ENCODE peak calls at places on chromosomes 1 and 21, in six cellular contexts. U is T-helper 17 cell; M is PC-9; T is neuronal stem cell; D is naive thymus-derived CD4-positive, alpha-beta T cell; P is right cardiac atrium. O is an unnamed sample.

GRCh38 chr1:229822026-229822425 is 196.0 kb downstream of the URB2 start:
- DNase-seq in U (no peak), M (no peak), T (no peak), D (no peak), P (no peak), O (no peak)

GRCh38 chr1:154951901-154952657 is 3.8 kb downstream of the PBXIP1 start:
- DNase-seq in U (peak; percentile 64), M (no peak), T (no peak), D (peak; percentile 68), P (peak; percentile 39), O (no peak)

GRCh38 chr1:200354243-200354642 is 55.6 kb downstream of the ZNF281 start:
- DNase-seq in U (no peak), M (no peak), T (no peak), D (no peak), P (no peak), O (no peak)

GRCh38 chr1:113811353-113811887 is 856 bp downstream of the RSBN1 start:
- DNase-seq in U (no peak), M (no peak), T (peak; percentile 44), D (peak; percentile 25), P (no peak), O (peak; percentile 40)

GRCh38 chr1:18632711-18633427 is 2.2 kb downstream of the PAX7 start:
- DNase-seq in U (no peak), M (no peak), T (no peak), D (no peak), P (no peak), O (no peak)

GRCh38 chr1:44808063-44808937 is at the start of gene BTBD19:
- DNase-seq in U (peak; percentile 57), M (peak; percentile 54), T (no peak), D (no peak), P (peak; percentile 96), O (no peak)

GRCh38 chr1:234125283-234125682 is 220.8 kb downstream of the SLC35F3 start:
- DNase-seq in U (no peak), M (peak; percentile 26), T (peak; percentile 57), D (no peak), P (no peak), O (peak; percentile 78)

GRCh38 chr1:1116701-1117468 is 996 bp upstream of the C1orf159 start:
- DNase-seq in U (no peak), M (no peak), T (peak; percentile 26), D (no peak), P (no peak), O (no peak)

GRCh38 chr1:156601892-156602291 is 613 bp upstream of the GPATCH4 start:
- DNase-seq in U (no peak), M (no peak), T (no peak), D (no peak), P (no peak), O (no peak)

GRCh38 chr1:8825985-8826481 is 8.6 kb upstream of the RERE start:
- DNase-seq in U (no peak), M (no peak), T (no peak), D (no peak), P (peak; percentile 61), O (no peak)

GRCh38 chr1:219805191-219805590 is 123.2 kb downstream of the SLC30A10 start:
- DNase-seq in U (no peak), M (no peak), T (no peak), D (no peak), P (no peak), O (no peak)

GRCh38 chr1:5239911-5240310 is 585.5 kb downstream of the AJAP1 start:
- DNase-seq in U (no peak), M (no peak), T (no peak), D (no peak), P (no peak), O (no peak)

GRCh38 chr1:84693009-84693408 is 2.7 kb upstream of the SSX2IP start:
- DNase-seq in U (no peak), M (no peak), T (no peak), D (peak; percentile 38), P (no peak), O (peak; percentile 24)

GRCh38 chr1:165109013-165109412 is 247.5 kb downstream of the LMX1A start:
- DNase-seq in U (no peak), M (no peak), T (no peak), D (no peak), P (no peak), O (no peak)

GRCh38 chr21:45868086-45868485 is 113.5 kb upstream of the COL6A1 start:
- DNase-seq in U (no peak), M (no peak), T (no peak), D (no peak), P (no peak), O (peak; percentile 42)

GRCh38 chr1:28087614-28088167 is 719 bp downstream of the EYA3 start:
- DNase-seq in U (no peak), M (peak; percentile 23), T (no peak), D (peak; percentile 4), P (no peak), O (peak; percentile 24)

GRCh38 chr1:201353186-201353940 is 24.1 kb downstream of the TNNT2 start:
- DNase-seq in U (no peak), M (peak; percentile 65), T (no peak), D (no peak), P (peak; percentile 50), O (no peak)

GRCh38 chr1:26044971-26045711 is 777 bp downstream of the SLC30A2 start:
- DNase-seq in U (no peak), M (no peak), T (no peak), D (no peak), P (no peak), O (no peak)

GRCh38 chr1:181023265-181024057 is 791 bp upstream of the STX6 start:
- DNase-seq in U (no peak), M (no peak), T (no peak), D (no peak), P (no peak), O (no peak)

GRCh38 chr1:204417231-204417997 is 5.8 kb upstream of the PPP1R15B start:
- DNase-seq in U (no peak), M (peak; percentile 77), T (no peak), D (no peak), P (no peak), O (no peak)

GRCh38 chr1:15005116-15005515 is 148.4 kb upstream of the TMEM51 start:
- DNase-seq in U (no peak), M (no peak), T (no peak), D (no peak), P (no peak), O (no peak)

GRCh38 chr1:20729990-20730689 is 2.4 kb downstream of the SH2D5 start:
- DNase-seq in U (no peak), M (no peak), T (no peak), D (no peak), P (no peak), O (no peak)

GRCh38 chr1:222171005-222171404 is 376.9 kb downstream of the HHIPL2 start:
- DNase-seq in U (no peak), M (peak; percentile 3), T (no peak), D (no peak), P (no peak), O (no peak)

DNA sequence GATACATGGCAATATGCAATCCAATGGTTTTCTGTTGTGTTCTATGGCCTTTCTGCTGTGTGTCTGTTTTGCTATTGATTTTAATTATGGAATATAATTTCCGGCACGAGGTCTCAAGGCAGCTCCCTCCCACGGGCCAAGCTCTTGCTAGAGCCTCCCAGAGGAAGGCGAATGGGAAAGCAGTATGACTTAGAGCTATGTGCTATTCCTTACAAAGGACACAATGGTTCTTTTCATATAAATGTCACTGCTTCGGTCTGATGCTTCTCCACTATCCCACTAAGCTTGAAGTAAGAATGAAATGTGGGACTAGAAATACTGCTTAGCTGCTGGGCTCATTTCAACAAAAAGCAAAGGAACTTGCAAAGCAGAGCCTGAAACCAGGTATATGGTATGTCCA is 322.2 kb upstream of the BEND5 start:
- DNase-seq in U (no peak), M (no peak), T (no peak), D (no peak), P (no peak), O (no peak)
- H3K9me3 ChIP-seq in U (no peaks in the 10 kb centered on the region), M (no peaks in the 10 kb centered on the region), T (no peaks in the 10 kb centered on the region), D (no peaks in the 10 kb centered on the region), P (no peaks in the 10 kb centered on the region), O (no peaks in the 10 kb centered on the region)

GRCh38 chr1:239186487-239186886 is 199.9 kb upstream of the CHRM3 start:
- DNase-seq in U (no peak), M (no peak), T (no peak), D (no peak), P (no peak), O (no peak)
- H3K9me3 ChIP-seq in U (no peaks in the 10 kb centered on the region), M (no peaks in the 10 kb centered on the region), T (no peaks in the 10 kb centered on the region), D (no peaks in the 10 kb centered on the region), P (no peaks in the 10 kb centered on the region), O (no peaks in the 10 kb centered on the region)

GRCh38 chr1:94607398-94607797 is 65.8 kb upstream of the F3 start:
- DNase-seq in U (no peak), M (no peak), T (no peak), D (no peak), P (no peak), O (no peak)

GRCh38 chr1:94608142-94608851 is 66.7 kb upstream of the F3 start:
- DNase-seq in U (no peak), M (no peak), T (no peak), D (no peak), P (no peak), O (no peak)

GRCh38 chr1:94609619-94610018 is 68.1 kb upstream of the F3 start:
- DNase-seq in U (no peak), M (no peak), T (no peak), D (no peak), P (no peak), O (no peak)

GRCh38 chr1:94606471-94606870 is 64.9 kb upstream of the F3 start:
- DNase-seq in U (no peak), M (no peak), T (no peak), D (no peak), P (no peak), O (no peak)

DNA sequence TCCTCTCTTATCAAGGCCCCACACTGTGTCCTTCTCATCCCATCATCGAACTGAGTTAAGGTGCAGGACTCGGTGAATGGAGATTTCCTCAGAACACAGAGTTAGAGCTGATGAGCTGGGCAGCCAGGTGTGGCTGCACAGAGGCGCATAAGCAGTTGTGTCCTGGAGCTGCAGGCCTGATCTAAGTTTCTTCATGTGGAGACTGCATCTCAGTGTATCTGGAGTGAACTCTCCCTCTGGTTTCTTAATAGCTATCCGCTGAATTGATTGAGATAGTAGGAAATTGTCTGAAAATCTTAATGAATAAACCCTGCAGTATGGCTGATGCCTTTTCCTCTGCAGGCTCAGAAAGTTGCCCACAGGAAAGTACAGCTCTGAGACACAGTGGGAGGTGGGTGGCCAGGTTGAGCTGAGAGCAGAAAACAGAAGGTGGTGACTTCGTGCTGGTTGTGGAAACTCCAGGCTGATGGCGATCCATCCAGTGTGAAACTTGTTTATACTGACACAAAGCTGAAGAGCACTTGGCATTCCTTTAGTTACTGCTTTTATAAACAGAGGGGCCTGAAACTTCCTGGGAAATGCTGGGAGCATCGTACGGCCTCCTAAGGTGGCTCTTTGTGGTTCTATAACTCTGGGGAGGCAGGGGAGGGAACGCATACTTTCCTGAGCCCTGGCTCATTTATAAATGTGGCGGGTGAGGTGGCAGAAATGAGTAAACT is 67.5 kb upstream of the F3 start:
- DNase-seq in U (no peak), M (no peak), T (no peak), D (no peak), P (no peak), O (no peak)
- H3K9me3 ChIP-seq in U (no peaks in the 10 kb centered on the region), M (no peaks in the 10 kb centered on the region), T (no peaks in the 10 kb centered on the region), D (no peaks in the 10 kb centered on the region), P (no peaks in the 10 kb centered on the region), O (no peaks in the 10 kb centered on the region)

DNA sequence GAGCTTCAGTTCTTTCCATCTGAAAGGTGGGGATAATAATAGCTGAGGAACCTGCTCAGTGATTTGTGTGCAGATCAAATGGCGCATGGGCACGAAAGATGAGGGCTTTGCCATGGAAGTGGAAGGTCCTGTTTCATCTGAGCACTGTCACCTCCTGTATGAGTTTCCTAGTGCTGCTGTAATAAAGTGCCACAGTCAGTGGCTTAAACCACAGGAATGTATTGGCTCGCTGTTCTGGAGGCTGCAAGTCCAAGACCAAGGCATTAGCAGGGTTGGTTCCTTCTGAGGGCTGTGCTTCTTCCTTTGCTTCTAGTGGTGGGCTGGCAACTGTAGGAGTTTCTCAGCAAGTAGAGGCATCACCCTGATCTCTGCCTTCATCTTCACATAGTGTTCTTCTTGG is 51.1 kb upstream of the RBM15 start:
- DNase-seq in U (no peak), M (no peak), T (no peak), D (no peak), P (no peak), O (no peak)
- H3K9me3 ChIP-seq in U (no peaks in the 10 kb centered on the region), M (peaks cover 4% of the 10 kb centered on the region), T (no peaks in the 10 kb centered on the region), D (no peaks in the 10 kb centered on the region), P (no peaks in the 10 kb centered on the region), O (no peaks in the 10 kb centered on the region)

O was measured in DND-41.